ENCODE peak calls at places on chromosomes 16 and 17, in five cellular contexts. I is fibroblast of villous mesenchyme, Y is adrenal gland, O is IMR-90, Q is brain microvascular endothelial cell. W is an unnamed sample.

GRCh38 chr16:12320298-12320706 is 343.8 kb downstream of the SNX29 start:
- DNase-seq in Q (peak), I (no peak), Y (no peak), O (peak), W (no peak)

GRCh38 chr17:83127431-83128160 is 48.2 kb downstream of the METRNL start:
- DNase-seq in I (no peak), Q (no peak), Y (no peak), O (no peak), W (no peak)

GRCh38 chr17:68598074-68598473 is 3.1 kb downstream of the FAM20A start:
- DNase-seq in Y (no peak), O (no peak), Q (no peak), I (no peak), W (no peak)

GRCh38 chr16:88453621-88454314 is 688 bp downstream of the ZFPM1 start:
- DNase-seq in O (no peak), Q (no peak), I (no peak), Y (no peak), W (no peak)

GRCh38 chr17:62578757-62579487 is 48.5 kb upstream of the MRC2 start:
- DNase-seq in Q (no peak), Y (no peak), I (no peak), O (no peak), W (no peak)

GRCh38 chr16:12459401-12459791 is 344.3 kb downstream of the CPPED1 start:
- DNase-seq in I (no peak), Y (peak), Q (no peak), O (no peak), W (no peak)

GRCh38 chr17:72661093-72661944 is 431.2 kb downstream of the SLC39A11 start:
- DNase-seq in I (no peak), Q (no peak), O (no peak), Y (no peak), W (no peak)

GRCh38 chr16:17313085-17313611 is 157.6 kb downstream of the XYLT1 start:
- DNase-seq in Y (peak), O (peak), I (peak), Q (no peak), W (no peak)

GRCh38 chr17:83146347-83146746 is 66.9 kb downstream of the METRNL start:
- DNase-seq in O (no peak), Y (no peak), Q (no peak), I (no peak), W (no peak)

GRCh38 chr16:83762141-83763024 is 45.4 kb upstream of the HSBP1 start:
- DNase-seq in O (no peak), I (no peak), Y (no peak), Q (no peak), W (no peak)

GRCh38 chr16:7910116-7910515 is 577.5 kb downstream of the RBFOX1 start:
- DNase-seq in O (no peak), I (no peak), Y (no peak), Q (no peak), W (no peak)

GRCh38 chr16:88077328-88078108 is 126.3 kb downstream of the BANP start:
- DNase-seq in Q (no peak), I (no peak), Y (no peak), O (no peak), W (no peak)

GRCh38 chr17:41912925-41913324 is 5.8 kb downstream of the ACLY start:
- DNase-seq in I (no peak), Q (no peak), Y (no peak), O (no peak), W (no peak)

GRCh38 chr16:50800074-50800473 is 58.2 kb downstream of the CYLD start:
- DNase-seq in O (no peak), Q (no peak), Y (no peak), I (no peak), W (no peak)

GRCh38 chr17:2710804-2711607 is 558 bp downstream of the CLUH start:
- DNase-seq in I (peak), Q (no peak), O (no peak), Y (peak), W (peak)

GRCh38 chr17:18987862-18988545 is 16.6 kb downstream of the FAM83G start:
- DNase-seq in I (no peak), O (no peak), Q (no peak), Y (no peak), W (no peak)

GRCh38 chr17:28472871-28473497 is 460 bp upstream of the SLC13A2 start:
- DNase-seq in O (no peak), I (no peak), Y (no peak), Q (no peak), W (no peak)

GRCh38 chr16:26816266-26816665 is 250.5 kb upstream of the C16orf82 start:
- DNase-seq in I (no peak), O (no peak), Y (no peak), Q (no peak), W (no peak)

GRCh38 chr17:7294614-7295153 is at the start of gene YBX2:
- DNase-seq in I (peak), Y (peak), Q (no peak), O (peak), W (no peak)

GRCh38 chr17:6233856-6234255 is 163.7 kb downstream of the WSCD1 start:
- DNase-seq in Y (no peak), O (no peak), I (no peak), Q (no peak), W (no peak)

GRCh38 chr17:27993723-27994310 is 48.7 kb upstream of the NLK start:
- DNase-seq in O (no peak), Q (no peak), Y (no peak), I (no peak), W (no peak)

GRCh38 chr17:28433696-28434095 is 27.7 kb upstream of the SLC46A1 start:
- DNase-seq in O (no peak), Q (no peak), Y (no peak), I (no peak), W (no peak)

GRCh38 chr17:4796550-4796915 is 569 bp downstream of the PSMB6 start:
- DNase-seq in Q (peak), O (peak), I (peak), Y (peak), W (peak)

GRCh38 chr16:53989597-53989996 is 285.6 kb downstream of the FTO start:
- DNase-seq in Y (no peak), Q (no peak), O (no peak), I (no peak), W (no peak)

GRCh38 chr17:8163978-8164814 is 1.4 kb upstream of the VAMP2 start:
- DNase-seq in Y (peak), Q (no peak), O (peak), I (peak), W (peak)

GRCh38 chr17:22490399-22490798 is 798.1 kb downstream of the KCNJ18 start:
- DNase-seq in I (no peak), Y (no peak), O (no peak), Q (no peak), W (no peak)

DNA sequence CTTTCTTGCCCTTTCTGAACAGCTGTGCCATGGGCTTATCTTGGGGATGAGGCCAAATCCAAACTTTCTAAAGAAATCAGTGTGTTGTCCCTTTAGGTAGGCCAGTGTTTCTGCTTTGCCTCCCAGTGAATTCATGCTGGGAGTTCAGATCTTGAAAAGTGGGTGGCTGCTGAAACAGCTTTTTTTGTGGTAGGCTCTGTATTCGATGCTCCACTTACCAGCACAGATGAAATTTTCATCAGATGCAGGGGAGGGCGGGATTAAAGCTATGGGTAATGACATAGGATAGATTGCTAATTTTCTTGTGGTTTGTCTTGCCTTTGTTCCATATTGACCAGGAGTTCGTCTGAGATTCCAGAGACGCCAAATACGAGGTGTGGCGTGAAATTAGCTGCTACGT is 2.8 kb downstream of the SOCS7 start:
- DNase-seq in O (no peak), Q (no peak), I (no peak), Y (no peak), W (no peak)
- H3K4me3 ChIP-seq in O (no peak), Q (no peak), I (peak), Y (no peak), W (no peak)

GRCh38 chr16:75152635-75153034 is 4.3 kb downstream of the ZFP1 start:
- DNase-seq in Y (no peak), O (no peak), Q (no peak), I (no peak), W (no peak)
- TF ChIP-seq CTCF in Y (no peak), O (no peak), Q (no peak), I (no peak), W (no peak)

GRCh38 chr17:77456951-77457548 is 316.3 kb downstream of the SEC14L1 start:
- DNase-seq in I (no peak), Y (no peak), O (no peak), Q (no peak), W (no peak)

GRCh38 chr17:77457572-77458201 is 316.9 kb downstream of the SEC14L1 start:
- DNase-seq in Y (no peak), Q (no peak), I (no peak), O (no peak), W (no peak)

GRCh38 chr17:77455111-77455877 is 314.5 kb downstream of the SEC14L1 start:
- DNase-seq in Y (no peak), I (peak), O (peak), Q (peak), W (peak)

GRCh38 chr17:77455878-77456234 is 315.1 kb downstream of the SEC14L1 start:
- DNase-seq in O (no peak), I (no peak), Y (no peak), Q (no peak), W (no peak)

DNA sequence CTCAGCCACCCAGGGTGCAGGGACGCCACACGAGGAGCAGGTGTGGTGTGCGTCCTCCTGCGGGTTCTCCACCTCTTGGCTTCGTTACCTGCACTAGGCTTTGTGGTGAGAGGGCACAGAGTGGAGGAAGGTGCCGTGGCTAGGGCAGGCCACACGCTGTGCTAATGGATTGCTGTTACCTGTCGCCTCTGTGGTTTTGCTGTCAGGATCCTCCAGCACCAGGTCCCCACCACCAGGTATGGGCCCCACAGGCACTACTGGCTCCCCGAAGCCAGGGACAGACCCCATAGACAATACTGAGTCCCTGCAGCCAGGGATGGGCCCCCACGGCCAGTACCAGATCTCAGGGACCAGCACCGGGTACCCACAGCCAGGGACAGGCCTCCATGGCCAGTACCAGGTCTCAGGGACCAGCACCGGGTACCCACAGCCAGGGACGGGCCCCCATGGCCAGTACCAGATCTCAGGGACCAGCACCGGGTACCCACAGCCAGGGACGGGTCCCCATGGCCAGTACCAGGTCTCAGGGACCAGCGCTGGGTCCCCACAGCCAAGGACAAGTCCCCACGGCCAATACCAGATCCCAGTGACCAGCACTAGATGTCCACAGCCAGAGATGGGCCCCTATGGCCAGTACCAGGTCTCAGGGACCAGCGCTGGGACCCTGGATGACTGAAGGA is 315.6 kb downstream of the SEC14L1 start:
- DNase-seq in Q (no peak), Y (no peak), O (no peak), I (no peak), W (no peak)
- H3K4me3 ChIP-seq in Q (no peak), Y (no peak), O (no peak), I (no peak), W (no peak)

GRCh38 chr17:48641541-48642058 is 15.4 kb upstream of the HOXB9 start:
- DNase-seq in Q (no peak), I (no peak), Y (no peak), O (no peak), W (no peak)
- TF ChIP-seq CTCF in Q (no peak), I (no peak), Y (no peak), O (no peak), W (no peak)

DNA sequence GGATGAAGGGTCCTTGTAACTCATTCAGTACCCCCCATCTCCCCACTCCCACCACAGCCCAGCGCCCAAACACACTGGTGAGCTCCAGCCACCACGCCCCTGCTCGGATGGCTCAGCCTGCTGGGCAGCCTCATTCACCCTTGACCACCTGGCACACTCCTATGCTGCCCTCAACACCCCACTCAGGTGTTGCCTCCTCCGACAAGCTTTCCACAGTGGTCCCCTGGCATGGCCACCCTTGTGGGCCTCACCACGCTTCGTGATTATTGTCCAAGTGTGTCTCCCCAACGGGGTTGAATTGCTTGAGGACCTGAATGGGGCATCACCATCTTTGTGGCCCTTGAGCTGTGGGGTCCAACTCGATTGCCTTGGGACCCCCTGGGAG is 12.0 kb upstream of the DOC2B start:
- DNase-seq in Q (no peak), O (no peak), Y (no peak), I (no peak), W (no peak)
- H3K4me3 ChIP-seq in Q (no peak), O (no peak), Y (no peak), I (no peak), W (no peak)

GRCh38 chr16:49441366-49441780 is 67.8 kb downstream of the C16orf78 start:
- DNase-seq in O (no peak), Y (peak), I (no peak), Q (no peak), W (peak)
- TF ChIP-seq CTCF in O (no peak), Y (peak), I (no peak), Q (peak), W (no peak)